ENCODE peak calls at places on chromosomes 2 and 18, in four cellular contexts. One of them, this sample, is unnamed.

GRCh38 chr2:50335433-50335832 is 696.5 kb downstream of the NRXN1 start:
- DNase-seq in amygdala: no peak
- DNase-seq in stimulated activated CD8-positive, alpha-beta memory T cell treated with anti-CD3 and anti-CD28 coated beads, Interleukin-4, amount 100 ng/mL, for 4 hours: no peak
- DNase-seq in T-helper 17 cell: no peak
- DNase-seq in this sample: no peak

GRCh38 chr2:240570531-240571313 is 2.4 kb downstream of the RNPEPL1 start:
- DNase-seq in amygdala: no peak
- DNase-seq in T-helper 17 cell: no peak
- DNase-seq in stimulated activated CD8-positive, alpha-beta memory T cell treated with anti-CD3 and anti-CD28 coated beads, Interleukin-4, amount 100 ng/mL, for 4 hours: no peak
- DNase-seq in this sample: no peak

GRCh38 chr18:54233228-54233625 is 8.8 kb upstream of the MBD2 start:
- DNase-seq in amygdala: no peak
- DNase-seq in stimulated activated CD8-positive, alpha-beta memory T cell treated with anti-CD3 and anti-CD28 coated beads, Interleukin-4, amount 100 ng/mL, for 4 hours: no peak
- DNase-seq in T-helper 17 cell: no peak
- DNase-seq in this sample: no peak

GRCh38 chr18:13233746-13234527 is 15.4 kb downstream of the LDLRAD4 start:
- DNase-seq in T-helper 17 cell: no peak
- DNase-seq in amygdala: no peak
- DNase-seq in stimulated activated CD8-positive, alpha-beta memory T cell treated with anti-CD3 and anti-CD28 coated beads, Interleukin-4, amount 100 ng/mL, for 4 hours: no peak
- DNase-seq in this sample: no peak

GRCh38 chr2:156110890-156111289 is 221.6 kb downstream of the NR4A2 start:
- DNase-seq in T-helper 17 cell: no peak
- DNase-seq in stimulated activated CD8-positive, alpha-beta memory T cell treated with anti-CD3 and anti-CD28 coated beads, Interleukin-4, amount 100 ng/mL, for 4 hours: no peak
- DNase-seq in amygdala: no peak
- DNase-seq in this sample: no peak

GRCh38 chr2:24971300-24971549 is 530 bp downstream of the DNAJC27 start:
- DNase-seq in stimulated activated CD8-positive, alpha-beta memory T cell treated with anti-CD3 and anti-CD28 coated beads, Interleukin-4, amount 100 ng/mL, for 4 hours: no peak
- DNase-seq in amygdala: no peak
- DNase-seq in T-helper 17 cell: no peak
- DNase-seq in this sample: no peak

GRCh38 chr2:222736301-222736700 is 64.8 kb downstream of the MOGAT1 start:
- DNase-seq in stimulated activated CD8-positive, alpha-beta memory T cell treated with anti-CD3 and anti-CD28 coated beads, Interleukin-4, amount 100 ng/mL, for 4 hours: no peak
- DNase-seq in amygdala: no peak
- DNase-seq in T-helper 17 cell: no peak
- DNase-seq in this sample: no peak

GRCh38 chr18:3350566-3351527 is 88.9 kb downstream of the MYL12B start:
- DNase-seq in stimulated activated CD8-positive, alpha-beta memory T cell treated with anti-CD3 and anti-CD28 coated beads, Interleukin-4, amount 100 ng/mL, for 4 hours: no peak
- DNase-seq in T-helper 17 cell: no peak
- DNase-seq in amygdala: no peak
- DNase-seq in this sample: no peak

GRCh38 chr2:229572434-229573338 is 141.7 kb downstream of the DNER start:
- DNase-seq in stimulated activated CD8-positive, alpha-beta memory T cell treated with anti-CD3 and anti-CD28 coated beads, Interleukin-4, amount 100 ng/mL, for 4 hours: no peak
- DNase-seq in amygdala: no peak
- DNase-seq in T-helper 17 cell: no peak
- DNase-seq in this sample: no peak

GRCh38 chr2:137507237-137507636 is 457.0 kb upstream of the HNMT start:
- DNase-seq in T-helper 17 cell: no peak
- DNase-seq in stimulated activated CD8-positive, alpha-beta memory T cell treated with anti-CD3 and anti-CD28 coated beads, Interleukin-4, amount 100 ng/mL, for 4 hours: no peak
- DNase-seq in amygdala: no peak
- DNase-seq in this sample: no peak

GRCh38 chr2:366706-367105 is 78.8 kb upstream of the ALKAL2 start:
- DNase-seq in T-helper 17 cell: no peak
- DNase-seq in stimulated activated CD8-positive, alpha-beta memory T cell treated with anti-CD3 and anti-CD28 coated beads, Interleukin-4, amount 100 ng/mL, for 4 hours: no peak
- DNase-seq in amygdala: no peak
- DNase-seq in this sample: no peak

GRCh38 chr2:1867141-1867540 is 122.8 kb upstream of the PXDN start:
- DNase-seq in amygdala: no peak
- DNase-seq in T-helper 17 cell: no peak
- DNase-seq in stimulated activated CD8-positive, alpha-beta memory T cell treated with anti-CD3 and anti-CD28 coated beads, Interleukin-4, amount 100 ng/mL, for 4 hours: no peak
- DNase-seq in this sample: no peak

This sample was measured in head of caudate nucleus.